ENCODE peak calls at places on chromosome 22, in six cellular contexts. One of them, this sample, is unnamed.

GRCh38 chr22:43723816-43724215 is 88.3 kb downstream of the EFCAB6 start:
- DNase-seq in dorsolateral prefrontal cortex: no peak
- DNase-seq in naive thymus-derived CD8-positive, alpha-beta T cell: no peak
- DNase-seq in activated CD4-positive, alpha-beta T cell treated with anti-CD3 and anti-CD28 coated beads, Interleukin-2, amount 50 U/mL, for 24 hours: no peak
- DNase-seq in heart left ventricle: no peak
- DNase-seq in NCI-H524: no peak
- DNase-seq in this sample: no peak

GRCh38 chr22:45757068-45757467 is 85.4 kb downstream of the ATXN10 start:
- DNase-seq in dorsolateral prefrontal cortex: no peak
- DNase-seq in naive thymus-derived CD8-positive, alpha-beta T cell: no peak
- DNase-seq in activated CD4-positive, alpha-beta T cell treated with anti-CD3 and anti-CD28 coated beads, Interleukin-2, amount 50 U/mL, for 24 hours: no peak
- DNase-seq in heart left ventricle: peak; percentile 31
- DNase-seq in NCI-H524: no peak
- DNase-seq in this sample: no peak

GRCh38 chr22:31160328-31160978 is 471 bp downstream of the RNF185 start:
- DNase-seq in dorsolateral prefrontal cortex: no peak
- DNase-seq in naive thymus-derived CD8-positive, alpha-beta T cell: peak; percentile 3
- DNase-seq in activated CD4-positive, alpha-beta T cell treated with anti-CD3 and anti-CD28 coated beads, Interleukin-2, amount 50 U/mL, for 24 hours: no peak
- DNase-seq in heart left ventricle: no peak
- DNase-seq in NCI-H524: no peak
- DNase-seq in this sample: no peak

GRCh38 chr22:20109411-20110358 is 6.2 kb upstream of the RANBP1 start:
- DNase-seq in dorsolateral prefrontal cortex: no peak
- DNase-seq in naive thymus-derived CD8-positive, alpha-beta T cell: no peak
- DNase-seq in activated CD4-positive, alpha-beta T cell treated with anti-CD3 and anti-CD28 coated beads, Interleukin-2, amount 50 U/mL, for 24 hours: no peak
- DNase-seq in heart left ventricle: no peak
- DNase-seq in NCI-H524: no peak
- DNase-seq in this sample: no peak

GRCh38 chr22:37254867-37255233 is 10.8 kb upstream of the RAC2 start:
- DNase-seq in dorsolateral prefrontal cortex: no peak
- DNase-seq in naive thymus-derived CD8-positive, alpha-beta T cell: no peak
- DNase-seq in activated CD4-positive, alpha-beta T cell treated with anti-CD3 and anti-CD28 coated beads, Interleukin-2, amount 50 U/mL, for 24 hours: no peak
- DNase-seq in heart left ventricle: no peak
- DNase-seq in NCI-H524: no peak
- DNase-seq in this sample: no peak

GRCh38 chr22:27331526-27332281 is 469.9 kb downstream of the MN1 start:
- DNase-seq in dorsolateral prefrontal cortex: no peak
- DNase-seq in naive thymus-derived CD8-positive, alpha-beta T cell: no peak
- DNase-seq in activated CD4-positive, alpha-beta T cell treated with anti-CD3 and anti-CD28 coated beads, Interleukin-2, amount 50 U/mL, for 24 hours: no peak
- DNase-seq in heart left ventricle: peak; percentile 25
- DNase-seq in NCI-H524: no peak
- DNase-seq in this sample: no peak

GRCh38 chr22:45229181-45229580 is 11.5 kb downstream of the KIAA0930 start:
- DNase-seq in dorsolateral prefrontal cortex: no peak
- DNase-seq in naive thymus-derived CD8-positive, alpha-beta T cell: no peak
- DNase-seq in activated CD4-positive, alpha-beta T cell treated with anti-CD3 and anti-CD28 coated beads, Interleukin-2, amount 50 U/mL, for 24 hours: no peak
- DNase-seq in heart left ventricle: no peak
- DNase-seq in NCI-H524: no peak
- DNase-seq in this sample: no peak

GRCh38 chr22:36929621-36930020 is 16.2 kb downstream of the CSF2RB start:
- DNase-seq in dorsolateral prefrontal cortex: no peak
- DNase-seq in naive thymus-derived CD8-positive, alpha-beta T cell: no peak
- DNase-seq in activated CD4-positive, alpha-beta T cell treated with anti-CD3 and anti-CD28 coated beads, Interleukin-2, amount 50 U/mL, for 24 hours: no peak
- DNase-seq in heart left ventricle: no peak
- DNase-seq in NCI-H524: no peak
- DNase-seq in this sample: no peak

GRCh38 chr22:20238567-20239062 is 29.5 kb downstream of the RTN4R start:
- DNase-seq in dorsolateral prefrontal cortex: no peak
- DNase-seq in naive thymus-derived CD8-positive, alpha-beta T cell: peak; percentile 41
- DNase-seq in activated CD4-positive, alpha-beta T cell treated with anti-CD3 and anti-CD28 coated beads, Interleukin-2, amount 50 U/mL, for 24 hours: no peak
- DNase-seq in heart left ventricle: peak; percentile 45
- DNase-seq in NCI-H524: peak; percentile 70
- DNase-seq in this sample: peak; percentile 70

GRCh38 chr22:20031732-20032406 is 11.0 kb downstream of the TANGO2 start:
- DNase-seq in dorsolateral prefrontal cortex: no peak
- DNase-seq in naive thymus-derived CD8-positive, alpha-beta T cell: no peak
- DNase-seq in activated CD4-positive, alpha-beta T cell treated with anti-CD3 and anti-CD28 coated beads, Interleukin-2, amount 50 U/mL, for 24 hours: no peak
- DNase-seq in heart left ventricle: no peak
- DNase-seq in NCI-H524: no peak
- DNase-seq in this sample: peak; percentile 61

GRCh38 chr22:48806227-48806781 is 1021.4 kb downstream of the BRD1 start:
- DNase-seq in dorsolateral prefrontal cortex: peak; percentile 14
- DNase-seq in naive thymus-derived CD8-positive, alpha-beta T cell: no peak
- DNase-seq in activated CD4-positive, alpha-beta T cell treated with anti-CD3 and anti-CD28 coated beads, Interleukin-2, amount 50 U/mL, for 24 hours: no peak
- DNase-seq in heart left ventricle: no peak
- DNase-seq in NCI-H524: no peak
- DNase-seq in this sample: no peak

GRCh38 chr22:38751422-38752346 is 4.1 kb downstream of the SUN2 start:
- DNase-seq in dorsolateral prefrontal cortex: no peak
- DNase-seq in naive thymus-derived CD8-positive, alpha-beta T cell: peak; percentile 80
- DNase-seq in activated CD4-positive, alpha-beta T cell treated with anti-CD3 and anti-CD28 coated beads, Interleukin-2, amount 50 U/mL, for 24 hours: no peak
- DNase-seq in heart left ventricle: no peak
- DNase-seq in NCI-H524: no peak
- DNase-seq in this sample: peak; percentile 91

GRCh38 chr22:23690713-23691112 is at the start of gene RGL4:
- DNase-seq in dorsolateral prefrontal cortex: no peak
- DNase-seq in naive thymus-derived CD8-positive, alpha-beta T cell: no peak
- DNase-seq in activated CD4-positive, alpha-beta T cell treated with anti-CD3 and anti-CD28 coated beads, Interleukin-2, amount 50 U/mL, for 24 hours: no peak
- DNase-seq in heart left ventricle: no peak
- DNase-seq in NCI-H524: no peak
- DNase-seq in this sample: no peak

GRCh38 chr22:45868586-45869443 is 108.1 kb downstream of the WNT7B start:
- DNase-seq in dorsolateral prefrontal cortex: no peak
- DNase-seq in naive thymus-derived CD8-positive, alpha-beta T cell: no peak
- DNase-seq in activated CD4-positive, alpha-beta T cell treated with anti-CD3 and anti-CD28 coated beads, Interleukin-2, amount 50 U/mL, for 24 hours: no peak
- DNase-seq in heart left ventricle: no peak
- DNase-seq in NCI-H524: no peak
- DNase-seq in this sample: no peak

GRCh38 chr22:43310798-43311197 is 32.4 kb downstream of the SCUBE1 start:
- DNase-seq in dorsolateral prefrontal cortex: no peak
- DNase-seq in naive thymus-derived CD8-positive, alpha-beta T cell: no peak
- DNase-seq in activated CD4-positive, alpha-beta T cell treated with anti-CD3 and anti-CD28 coated beads, Interleukin-2, amount 50 U/mL, for 24 hours: no peak
- DNase-seq in heart left ventricle: no peak
- DNase-seq in NCI-H524: no peak
- DNase-seq in this sample: no peak

GRCh38 chr22:46867106-46867505 is 104.7 kb downstream of the TBC1D22A start:
- DNase-seq in dorsolateral prefrontal cortex: no peak
- DNase-seq in naive thymus-derived CD8-positive, alpha-beta T cell: no peak
- DNase-seq in activated CD4-positive, alpha-beta T cell treated with anti-CD3 and anti-CD28 coated beads, Interleukin-2, amount 50 U/mL, for 24 hours: no peak
- DNase-seq in heart left ventricle: no peak
- DNase-seq in NCI-H524: no peak
- DNase-seq in this sample: no peak

GRCh38 chr22:32016081-32016480 is 27.0 kb upstream of the SLC5A1 start:
- DNase-seq in dorsolateral prefrontal cortex: no peak
- DNase-seq in naive thymus-derived CD8-positive, alpha-beta T cell: no peak
- DNase-seq in activated CD4-positive, alpha-beta T cell treated with anti-CD3 and anti-CD28 coated beads, Interleukin-2, amount 50 U/mL, for 24 hours: no peak
- DNase-seq in heart left ventricle: no peak
- DNase-seq in NCI-H524: no peak
- DNase-seq in this sample: no peak

GRCh38 chr22:21945453-21946261 is 7.0 kb downstream of the PPM1F start:
- DNase-seq in dorsolateral prefrontal cortex: peak; percentile 49
- DNase-seq in naive thymus-derived CD8-positive, alpha-beta T cell: no peak
- DNase-seq in activated CD4-positive, alpha-beta T cell treated with anti-CD3 and anti-CD28 coated beads, Interleukin-2, amount 50 U/mL, for 24 hours: no peak
- DNase-seq in heart left ventricle: no peak
- DNase-seq in NCI-H524: no peak
- DNase-seq in this sample: no peak

GRCh38 chr22:22520020-22520656 is at the start of gene ZNF280A:
- DNase-seq in dorsolateral prefrontal cortex: no peak
- DNase-seq in naive thymus-derived CD8-positive, alpha-beta T cell: no peak
- DNase-seq in activated CD4-positive, alpha-beta T cell treated with anti-CD3 and anti-CD28 coated beads, Interleukin-2, amount 50 U/mL, for 24 hours: no peak
- DNase-seq in heart left ventricle: no peak
- DNase-seq in NCI-H524: no peak
- DNase-seq in this sample: no peak

GRCh38 chr22:42427211-42427610 is 5.0 kb downstream of the NFAM1 start:
- DNase-seq in dorsolateral prefrontal cortex: no peak
- DNase-seq in naive thymus-derived CD8-positive, alpha-beta T cell: no peak
- DNase-seq in activated CD4-positive, alpha-beta T cell treated with anti-CD3 and anti-CD28 coated beads, Interleukin-2, amount 50 U/mL, for 24 hours: no peak
- DNase-seq in heart left ventricle: no peak
- DNase-seq in NCI-H524: peak; percentile 37
- DNase-seq in this sample: no peak

GRCh38 chr22:40721266-40721665 is 42.0 kb downstream of the MCHR1 start:
- DNase-seq in dorsolateral prefrontal cortex: no peak
- DNase-seq in naive thymus-derived CD8-positive, alpha-beta T cell: no peak
- DNase-seq in activated CD4-positive, alpha-beta T cell treated with anti-CD3 and anti-CD28 coated beads, Interleukin-2, amount 50 U/mL, for 24 hours: no peak
- DNase-seq in heart left ventricle: no peak
- DNase-seq in NCI-H524: peak; percentile 38
- DNase-seq in this sample: no peak

GRCh38 chr22:29587938-29588699 is 7.2 kb upstream of the NIPSNAP1 start:
- DNase-seq in dorsolateral prefrontal cortex: no peak
- DNase-seq in naive thymus-derived CD8-positive, alpha-beta T cell: no peak
- DNase-seq in activated CD4-positive, alpha-beta T cell treated with anti-CD3 and anti-CD28 coated beads, Interleukin-2, amount 50 U/mL, for 24 hours: no peak
- DNase-seq in heart left ventricle: no peak
- DNase-seq in NCI-H524: no peak
- DNase-seq in this sample: no peak

GRCh38 chr22:25360411-25360810 is 141.0 kb downstream of the CRYBB2 start:
- DNase-seq in dorsolateral prefrontal cortex: no peak
- DNase-seq in naive thymus-derived CD8-positive, alpha-beta T cell: no peak
- DNase-seq in activated CD4-positive, alpha-beta T cell treated with anti-CD3 and anti-CD28 coated beads, Interleukin-2, amount 50 U/mL, for 24 hours: no peak
- DNase-seq in heart left ventricle: no peak
- DNase-seq in NCI-H524: no peak
- DNase-seq in this sample: no peak

GRCh38 chr22:30212363-30212995 is 34.1 kb downstream of the LIF start:
- DNase-seq in dorsolateral prefrontal cortex: peak; percentile 40
- DNase-seq in naive thymus-derived CD8-positive, alpha-beta T cell: no peak
- DNase-seq in activated CD4-positive, alpha-beta T cell treated with anti-CD3 and anti-CD28 coated beads, Interleukin-2, amount 50 U/mL, for 24 hours: no peak
- DNase-seq in heart left ventricle: no peak
- DNase-seq in NCI-H524: no peak
- DNase-seq in this sample: no peak

GRCh38 chr22:21866821-21867527 is 471 bp downstream of the MAPK1 start:
- DNase-seq in dorsolateral prefrontal cortex: peak; percentile 18
- DNase-seq in naive thymus-derived CD8-positive, alpha-beta T cell: no peak
- DNase-seq in activated CD4-positive, alpha-beta T cell treated with anti-CD3 and anti-CD28 coated beads, Interleukin-2, amount 50 U/mL, for 24 hours: no peak
- DNase-seq in heart left ventricle: peak; percentile 23
- DNase-seq in NCI-H524: no peak
- DNase-seq in this sample: peak; percentile 36

GRCh38 chr22:23903328-23903971 is 9.3 kb downstream of the MIF start:
- DNase-seq in dorsolateral prefrontal cortex: no peak
- DNase-seq in naive thymus-derived CD8-positive, alpha-beta T cell: no peak
- DNase-seq in activated CD4-positive, alpha-beta T cell treated with anti-CD3 and anti-CD28 coated beads, Interleukin-2, amount 50 U/mL, for 24 hours: no peak
- DNase-seq in heart left ventricle: no peak
- DNase-seq in NCI-H524: no peak
- DNase-seq in this sample: no peak

GRCh38 chr22:50305658-50306566 is 1.5 kb downstream of the PLXNB2 start:
- DNase-seq in dorsolateral prefrontal cortex: peak; percentile 62
- DNase-seq in naive thymus-derived CD8-positive, alpha-beta T cell: no peak
- DNase-seq in activated CD4-positive, alpha-beta T cell treated with anti-CD3 and anti-CD28 coated beads, Interleukin-2, amount 50 U/mL, for 24 hours: no peak
- DNase-seq in heart left ventricle: peak; percentile 87
- DNase-seq in NCI-H524: peak; percentile 49
- DNase-seq in this sample: no peak

GRCh38 chr22:24521791-24522245 is 26.7 kb downstream of the UPB1 start:
- DNase-seq in dorsolateral prefrontal cortex: peak; percentile 57
- DNase-seq in naive thymus-derived CD8-positive, alpha-beta T cell: no peak
- DNase-seq in activated CD4-positive, alpha-beta T cell treated with anti-CD3 and anti-CD28 coated beads, Interleukin-2, amount 50 U/mL, for 24 hours: no peak
- DNase-seq in heart left ventricle: no peak
- DNase-seq in NCI-H524: peak; percentile 83
- DNase-seq in this sample: no peak

GRCh38 chr22:47767403-47767802 is 1005.0 kb downstream of the TBC1D22A start:
- DNase-seq in dorsolateral prefrontal cortex: no peak
- DNase-seq in naive thymus-derived CD8-positive, alpha-beta T cell: no peak
- DNase-seq in activated CD4-positive, alpha-beta T cell treated with anti-CD3 and anti-CD28 coated beads, Interleukin-2, amount 50 U/mL, for 24 hours: no peak
- DNase-seq in heart left ventricle: no peak
- DNase-seq in NCI-H524: no peak
- DNase-seq in this sample: no peak

GRCh38 chr22:32904044-32904443 is 102.5 kb downstream of the TIMP3 start:
- DNase-seq in dorsolateral prefrontal cortex: no peak
- DNase-seq in naive thymus-derived CD8-positive, alpha-beta T cell: no peak
- DNase-seq in activated CD4-positive, alpha-beta T cell treated with anti-CD3 and anti-CD28 coated beads, Interleukin-2, amount 50 U/mL, for 24 hours: no peak
- DNase-seq in heart left ventricle: peak; percentile 29
- DNase-seq in NCI-H524: no peak
- DNase-seq in this sample: no peak